ENCODE peak calls at places on chromosome X, in ten cellular contexts. One of them, this sample, is unnamed.

GRCh38 chrX:105837227-105837626 is 14.9 kb downstream of the NRK start:
- DNase-seq in hepatocyte: peak
- DNase-seq in endothelial cell: no peak
- DNase-seq in fibroblast of pulmonary artery: peak
- DNase-seq in fibroblast of mammary gland: peak
- DNase-seq in fibroblast of lung: peak
- DNase-seq in AG09309: no peak
- DNase-seq in suprapubic skin: no peak
- DNase-seq in upper lobe of right lung: no peak
- DNase-seq in H9: no peak
- DNase-seq in this sample: no peak

GRCh38 chrX:24493740-24494543 is 28.9 kb downstream of the PDK3 start:
- DNase-seq in hepatocyte: peak
- DNase-seq in endothelial cell: no peak
- DNase-seq in fibroblast of pulmonary artery: no peak
- DNase-seq in fibroblast of mammary gland: no peak
- DNase-seq in fibroblast of lung: no peak
- DNase-seq in AG09309: no peak
- DNase-seq in suprapubic skin: no peak
- DNase-seq in upper lobe of right lung: no peak
- DNase-seq in H9: peak
- DNase-seq in this sample: no peak

GRCh38 chrX:120773801-120774200 is 101.9 kb downstream of the CT47B1 start:
- DNase-seq in hepatocyte: no peak
- DNase-seq in endothelial cell: no peak
- DNase-seq in fibroblast of pulmonary artery: no peak
- DNase-seq in fibroblast of mammary gland: no peak
- DNase-seq in fibroblast of lung: no peak
- DNase-seq in AG09309: no peak
- DNase-seq in suprapubic skin: no peak
- DNase-seq in upper lobe of right lung: no peak
- DNase-seq in H9: no peak
- DNase-seq in this sample: no peak

GRCh38 chrX:397575-397974 is 10.9 kb upstream of the PPP2R3B start:
- DNase-seq in hepatocyte: peak
- DNase-seq in endothelial cell: no peak
- DNase-seq in fibroblast of pulmonary artery: peak
- DNase-seq in fibroblast of mammary gland: peak
- DNase-seq in fibroblast of lung: peak
- DNase-seq in AG09309: no peak
- DNase-seq in suprapubic skin: no peak
- DNase-seq in upper lobe of right lung: no peak
- DNase-seq in H9: peak
- DNase-seq in this sample: no peak

GRCh38 chrX:7444967-7445366 is 297.0 kb upstream of the PUDP start:
- DNase-seq in hepatocyte: no peak
- DNase-seq in endothelial cell: no peak
- DNase-seq in fibroblast of pulmonary artery: no peak
- DNase-seq in fibroblast of mammary gland: peak
- DNase-seq in fibroblast of lung: no peak
- DNase-seq in AG09309: no peak
- DNase-seq in suprapubic skin: no peak
- DNase-seq in upper lobe of right lung: no peak
- DNase-seq in H9: no peak
- DNase-seq in this sample: no peak

GRCh38 chrX:50779694-50780093 is 34.3 kb downstream of the SHROOM4 start:
- DNase-seq in hepatocyte: no peak
- DNase-seq in endothelial cell: no peak
- DNase-seq in fibroblast of pulmonary artery: peak
- DNase-seq in fibroblast of mammary gland: no peak
- DNase-seq in fibroblast of lung: no peak
- DNase-seq in AG09309: no peak
- DNase-seq in suprapubic skin: no peak
- DNase-seq in upper lobe of right lung: no peak
- DNase-seq in H9: no peak
- DNase-seq in this sample: no peak

GRCh38 chrX:132758778-132759177 is 199.7 kb downstream of the HS6ST2 start:
- DNase-seq in hepatocyte: no peak
- DNase-seq in endothelial cell: no peak
- DNase-seq in fibroblast of pulmonary artery: no peak
- DNase-seq in fibroblast of mammary gland: no peak
- DNase-seq in fibroblast of lung: no peak
- DNase-seq in AG09309: no peak
- DNase-seq in suprapubic skin: no peak
- DNase-seq in upper lobe of right lung: no peak
- DNase-seq in H9: peak
- DNase-seq in this sample: no peak

GRCh38 chrX:135596495-135596894 is 76.0 kb downstream of the INTS6L start:
- DNase-seq in hepatocyte: peak
- DNase-seq in endothelial cell: peak
- DNase-seq in fibroblast of pulmonary artery: peak
- DNase-seq in fibroblast of mammary gland: peak
- DNase-seq in fibroblast of lung: peak
- DNase-seq in AG09309: no peak
- DNase-seq in suprapubic skin: no peak
- DNase-seq in upper lobe of right lung: peak
- DNase-seq in H9: peak
- DNase-seq in this sample: no peak

GRCh38 chrX:82127228-82128123 is 925.6 kb downstream of the SH3BGRL start:
- DNase-seq in hepatocyte: no peak
- DNase-seq in endothelial cell: no peak
- DNase-seq in fibroblast of pulmonary artery: no peak
- DNase-seq in fibroblast of mammary gland: no peak
- DNase-seq in fibroblast of lung: no peak
- DNase-seq in AG09309: no peak
- DNase-seq in suprapubic skin: no peak
- DNase-seq in upper lobe of right lung: no peak
- DNase-seq in H9: no peak
- DNase-seq in this sample: no peak

GRCh38 chrX:151806967-151807540 is 72.5 kb downstream of the CNGA2 start:
- DNase-seq in hepatocyte: no peak
- DNase-seq in endothelial cell: no peak
- DNase-seq in fibroblast of pulmonary artery: no peak
- DNase-seq in fibroblast of mammary gland: no peak
- DNase-seq in fibroblast of lung: no peak
- DNase-seq in AG09309: no peak
- DNase-seq in suprapubic skin: no peak
- DNase-seq in upper lobe of right lung: no peak
- DNase-seq in H9: no peak
- DNase-seq in this sample: no peak

GRCh38 chrX:151796576-151796975 is 62.0 kb downstream of the CNGA2 start:
- DNase-seq in hepatocyte: no peak
- DNase-seq in endothelial cell: no peak
- DNase-seq in fibroblast of pulmonary artery: no peak
- DNase-seq in fibroblast of mammary gland: no peak
- DNase-seq in fibroblast of lung: no peak
- DNase-seq in AG09309: no peak
- DNase-seq in suprapubic skin: no peak
- DNase-seq in upper lobe of right lung: no peak
- DNase-seq in H9: no peak
- DNase-seq in this sample: no peak

GRCh38 chrX:151801980-151802379 is 67.4 kb downstream of the CNGA2 start:
- DNase-seq in hepatocyte: no peak
- DNase-seq in endothelial cell: no peak
- DNase-seq in fibroblast of pulmonary artery: peak
- DNase-seq in fibroblast of mammary gland: peak
- DNase-seq in fibroblast of lung: no peak
- DNase-seq in AG09309: no peak
- DNase-seq in suprapubic skin: no peak
- DNase-seq in upper lobe of right lung: no peak
- DNase-seq in H9: no peak
- DNase-seq in this sample: no peak
- TF ChIP-seq CTCF in hepatocyte: no peak
- TF ChIP-seq CTCF in endothelial cell: no peak
- TF ChIP-seq CTCF in fibroblast of pulmonary artery: peak
- TF ChIP-seq CTCF in fibroblast of mammary gland: peak
- TF ChIP-seq CTCF in fibroblast of lung: peak
- TF ChIP-seq CTCF in AG09309: peak
- TF ChIP-seq CTCF in suprapubic skin: no peak
- TF ChIP-seq CTCF in upper lobe of right lung: no peak
- TF ChIP-seq CTCF in H9: peak
- TF ChIP-seq CTCF in this sample: no peak

GRCh38 chrX:17933856-17934255 is 72.8 kb upstream of the RAI2 start:
- DNase-seq in hepatocyte: no peak
- DNase-seq in endothelial cell: no peak
- DNase-seq in fibroblast of pulmonary artery: no peak
- DNase-seq in fibroblast of mammary gland: no peak
- DNase-seq in fibroblast of lung: no peak
- DNase-seq in AG09309: no peak
- DNase-seq in suprapubic skin: no peak
- DNase-seq in upper lobe of right lung: no peak
- DNase-seq in H9: no peak
- DNase-seq in this sample: no peak

GRCh38 chrX:17932781-17933180 is 71.7 kb upstream of the RAI2 start:
- DNase-seq in hepatocyte: no peak
- DNase-seq in endothelial cell: no peak
- DNase-seq in fibroblast of pulmonary artery: no peak
- DNase-seq in fibroblast of mammary gland: no peak
- DNase-seq in fibroblast of lung: no peak
- DNase-seq in AG09309: no peak
- DNase-seq in suprapubic skin: no peak
- DNase-seq in upper lobe of right lung: no peak
- DNase-seq in H9: no peak
- DNase-seq in this sample: no peak

GRCh38 chrX:17931855-17932254 is 70.8 kb upstream of the RAI2 start:
- DNase-seq in hepatocyte: no peak
- DNase-seq in endothelial cell: no peak
- DNase-seq in fibroblast of pulmonary artery: no peak
- DNase-seq in fibroblast of mammary gland: no peak
- DNase-seq in fibroblast of lung: no peak
- DNase-seq in AG09309: no peak
- DNase-seq in suprapubic skin: no peak
- DNase-seq in upper lobe of right lung: no peak
- DNase-seq in H9: peak
- DNase-seq in this sample: no peak

DNA sequence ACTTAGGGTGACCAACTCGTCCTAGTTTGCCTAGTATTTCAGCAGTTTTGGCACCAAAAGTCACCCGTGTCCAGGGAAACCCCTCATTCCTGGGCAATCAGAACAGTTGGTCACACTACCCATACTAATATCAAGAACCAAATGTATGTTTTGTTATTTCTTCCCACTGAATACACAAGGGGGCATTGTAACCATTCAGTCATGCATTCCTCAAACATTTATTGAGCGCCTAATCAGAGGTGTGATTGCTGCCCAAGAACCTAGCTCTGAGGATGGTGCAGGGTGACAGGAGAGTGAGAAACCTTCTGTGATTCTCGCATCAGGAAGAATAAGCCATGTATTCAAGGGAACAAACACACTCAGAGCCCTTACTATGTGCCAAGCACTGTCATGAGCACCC is 69.8 kb upstream of the RAI2 start:
- DNase-seq in hepatocyte: no peak
- DNase-seq in endothelial cell: no peak
- DNase-seq in fibroblast of pulmonary artery: no peak
- DNase-seq in fibroblast of mammary gland: no peak
- DNase-seq in fibroblast of lung: no peak
- DNase-seq in AG09309: no peak
- DNase-seq in suprapubic skin: no peak
- DNase-seq in upper lobe of right lung: no peak
- DNase-seq in H9: no peak
- DNase-seq in this sample: no peak
- TF ChIP-seq CTCF in hepatocyte: no peak
- TF ChIP-seq CTCF in endothelial cell: no peak
- TF ChIP-seq CTCF in fibroblast of pulmonary artery: no peak
- TF ChIP-seq CTCF in fibroblast of mammary gland: no peak
- TF ChIP-seq CTCF in fibroblast of lung: no peak
- TF ChIP-seq CTCF in AG09309: no peak
- TF ChIP-seq CTCF in suprapubic skin: no peak
- TF ChIP-seq CTCF in upper lobe of right lung: no peak
- TF ChIP-seq CTCF in H9: no peak
- TF ChIP-seq CTCF in this sample: no peak

GRCh38 chrX:147602297-147602696 is 309.4 kb upstream of the FMR1 start:
- DNase-seq in hepatocyte: peak
- DNase-seq in endothelial cell: no peak
- DNase-seq in fibroblast of pulmonary artery: no peak
- DNase-seq in fibroblast of mammary gland: no peak
- DNase-seq in fibroblast of lung: no peak
- DNase-seq in AG09309: no peak
- DNase-seq in suprapubic skin: no peak
- DNase-seq in upper lobe of right lung: no peak
- DNase-seq in H9: no peak
- DNase-seq in this sample: no peak
- TF ChIP-seq CTCF in hepatocyte: peak
- TF ChIP-seq CTCF in endothelial cell: no peak
- TF ChIP-seq CTCF in fibroblast of pulmonary artery: no peak
- TF ChIP-seq CTCF in fibroblast of mammary gland: no peak
- TF ChIP-seq CTCF in fibroblast of lung: no peak
- TF ChIP-seq CTCF in AG09309: no peak
- TF ChIP-seq CTCF in suprapubic skin: no peak
- TF ChIP-seq CTCF in upper lobe of right lung: no peak
- TF ChIP-seq CTCF in H9: peak
- TF ChIP-seq CTCF in this sample: no peak

GRCh38 chrX:130098202-130098552 is 12.1 kb downstream of the ELF4 start:
- DNase-seq in hepatocyte: no peak
- DNase-seq in endothelial cell: no peak
- DNase-seq in fibroblast of pulmonary artery: no peak
- DNase-seq in fibroblast of mammary gland: no peak
- DNase-seq in fibroblast of lung: no peak
- DNase-seq in AG09309: no peak
- DNase-seq in suprapubic skin: no peak
- DNase-seq in upper lobe of right lung: no peak
- DNase-seq in H9: no peak
- DNase-seq in this sample: no peak

GRCh38 chrX:130097507-130098201 is 12.6 kb downstream of the ELF4 start:
- DNase-seq in hepatocyte: peak
- DNase-seq in endothelial cell: peak
- DNase-seq in fibroblast of pulmonary artery: no peak
- DNase-seq in fibroblast of mammary gland: no peak
- DNase-seq in fibroblast of lung: no peak
- DNase-seq in AG09309: no peak
- DNase-seq in suprapubic skin: peak
- DNase-seq in upper lobe of right lung: peak
- DNase-seq in H9: no peak
- DNase-seq in this sample: no peak

GRCh38 chrX:130094712-130095111 is 15.6 kb downstream of the ELF4 start:
- DNase-seq in hepatocyte: no peak
- DNase-seq in endothelial cell: no peak
- DNase-seq in fibroblast of pulmonary artery: no peak
- DNase-seq in fibroblast of mammary gland: no peak
- DNase-seq in fibroblast of lung: no peak
- DNase-seq in AG09309: no peak
- DNase-seq in suprapubic skin: no peak
- DNase-seq in upper lobe of right lung: no peak
- DNase-seq in H9: no peak
- DNase-seq in this sample: no peak

GRCh38 chrX:130093271-130093670 is 17.0 kb downstream of the ELF4 start:
- DNase-seq in hepatocyte: no peak
- DNase-seq in endothelial cell: no peak
- DNase-seq in fibroblast of pulmonary artery: no peak
- DNase-seq in fibroblast of mammary gland: no peak
- DNase-seq in fibroblast of lung: no peak
- DNase-seq in AG09309: no peak
- DNase-seq in suprapubic skin: no peak
- DNase-seq in upper lobe of right lung: no peak
- DNase-seq in H9: no peak
- DNase-seq in this sample: no peak

DNA sequence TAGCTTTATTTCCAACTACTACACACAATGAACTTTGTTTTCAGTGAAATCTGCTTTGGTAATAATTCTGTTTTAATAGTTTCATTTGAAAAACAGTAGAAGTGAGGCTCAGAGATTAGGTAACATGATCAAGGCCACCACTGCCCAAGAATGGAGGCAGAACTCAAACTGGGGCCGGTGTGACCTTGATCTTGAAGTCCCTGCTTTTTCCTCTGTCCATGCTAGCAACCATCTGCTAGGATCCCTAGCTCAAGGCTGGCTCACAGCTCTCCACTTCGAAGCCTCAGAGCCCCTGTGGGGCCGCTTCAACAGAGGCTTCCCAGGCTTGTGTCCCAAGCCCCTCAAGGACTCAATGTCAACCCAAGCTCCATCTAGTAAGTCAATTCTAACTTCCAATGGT is 15.0 kb downstream of the ELF4 start:
- DNase-seq in hepatocyte: no peak
- DNase-seq in endothelial cell: no peak
- DNase-seq in fibroblast of pulmonary artery: no peak
- DNase-seq in fibroblast of mammary gland: no peak
- DNase-seq in fibroblast of lung: no peak
- DNase-seq in AG09309: no peak
- DNase-seq in suprapubic skin: no peak
- DNase-seq in upper lobe of right lung: no peak
- DNase-seq in H9: no peak
- DNase-seq in this sample: no peak
- TF ChIP-seq CTCF in hepatocyte: no peak
- TF ChIP-seq CTCF in endothelial cell: no peak
- TF ChIP-seq CTCF in fibroblast of pulmonary artery: no peak
- TF ChIP-seq CTCF in fibroblast of mammary gland: no peak
- TF ChIP-seq CTCF in fibroblast of lung: no peak
- TF ChIP-seq CTCF in AG09309: no peak
- TF ChIP-seq CTCF in suprapubic skin: no peak
- TF ChIP-seq CTCF in upper lobe of right lung: no peak
- TF ChIP-seq CTCF in H9: no peak
- TF ChIP-seq CTCF in this sample: no peak

This sample was measured in CD14-positive monocyte.